ENCODE peak calls at places on chromosomes 2 and 18, in five cellular contexts. Q is Jurkat, Clone E6-1; D is AG04450; Z is A549; L is cardiac fibroblast. P is an unnamed sample.

GRCh38 chr2:10536569-10537133 is 88.5 kb upstream of the ODC1 start:
- DNase-seq in Z (no peak), L (no peak), D (no peak), Q (no peak), P (no peak)

GRCh38 chr2:226427538-226428307 is 371.9 kb downstream of the IRS1 start:
- DNase-seq in Z (peak), L (peak), Q (no peak), D (peak), P (no peak)

GRCh38 chr2:214731008-214731407 is 78.5 kb downstream of the BARD1 start:
- DNase-seq in L (no peak), Q (no peak), D (no peak), Z (no peak), P (peak)

GRCh38 chr2:62423883-62424458 is 82.0 kb downstream of the TMEM17 start:
- DNase-seq in Q (no peak), Z (no peak), D (no peak), L (peak), P (no peak)

GRCh38 chr2:16034151-16034974 is 94.0 kb downstream of the MYCN start:
- DNase-seq in Q (no peak), D (no peak), L (no peak), Z (peak), P (no peak)

GRCh38 chr2:73986085-73986680 is 1.5 kb downstream of the TET3 start:
- DNase-seq in Q (no peak), D (no peak), Z (no peak), L (no peak), P (no peak)

GRCh38 chr2:143522699-143523098 is 393.5 kb downstream of the ARHGAP15 start:
- DNase-seq in Z (no peak), L (no peak), Q (no peak), D (no peak), P (no peak)

GRCh38 chr2:15673919-15674636 is 82.4 kb downstream of the DDX1 start:
- DNase-seq in Z (no peak), Q (no peak), D (peak), L (peak), P (peak)

GRCh38 chr2:23788100-23788499 is 138.8 kb downstream of the ATAD2B start:
- DNase-seq in D (no peak), Z (no peak), L (no peak), Q (peak), P (no peak)

GRCh38 chr2:95074663-95075439 is 46.8 kb downstream of the MRPS5 start:
- DNase-seq in Z (no peak), L (no peak), Q (peak), D (no peak), P (no peak)

GRCh38 chr2:238667008-238667407 is 180.9 kb upstream of the TWIST2 start:
- DNase-seq in D (no peak), Q (no peak), Z (no peak), L (peak), P (no peak)

GRCh38 chr2:132943829-132944228 is 273.8 kb upstream of the LYPD1 start:
- DNase-seq in Z (no peak), L (peak), Q (no peak), D (peak), P (no peak)

GRCh38 chr2:236160366-236161081 is 7.7 kb downstream of the GBX2 start:
- DNase-seq in D (no peak), Z (no peak), L (no peak), Q (no peak), P (no peak)

GRCh38 chr2:157698430-157698829 is 69.8 kb upstream of the ACVR1C start:
- DNase-seq in Z (no peak), Q (no peak), L (peak), D (no peak), P (no peak)

GRCh38 chr2:88022522-88022921 is 6.2 kb upstream of the RNU2-63P start:
- DNase-seq in D (no peak), Q (no peak), L (no peak), Z (no peak), P (no peak)

GRCh38 chr18:10094608-10095137 is 180.9 kb downstream of the VAPA start:
- DNase-seq in L (no peak), D (no peak), Q (no peak), Z (no peak), P (no peak)

GRCh38 chr18:48902856-48903601 is 47.7 kb downstream of the SMAD7 start:
- DNase-seq in Q (no peak), D (no peak), Z (no peak), L (peak), P (no peak)

GRCh38 chr2:241240320-241241004 is 52.0 kb downstream of the ANO7 start:
- DNase-seq in Q (no peak), D (no peak), Z (no peak), L (no peak), P (no peak)

GRCh38 chr2:31255911-31256571 is 22.1 kb downstream of the EHD3 start:
- DNase-seq in L (no peak), D (no peak), Q (no peak), Z (no peak), P (no peak)
- H3K4me3 ChIP-seq in L (no peak), D (no peak), Q (no peak), Z (no peak), P (no peak)

GRCh38 chr18:23484783-23485182 is 18.5 kb upstream of the RMC1 start:
- DNase-seq in L (no peak), Q (no peak), Z (no peak), D (no peak), P (no peak)

GRCh38 chr18:23485386-23485785 is 17.9 kb upstream of the RMC1 start:
- DNase-seq in D (no peak), Z (no peak), Q (no peak), L (no peak), P (no peak)

DNA sequence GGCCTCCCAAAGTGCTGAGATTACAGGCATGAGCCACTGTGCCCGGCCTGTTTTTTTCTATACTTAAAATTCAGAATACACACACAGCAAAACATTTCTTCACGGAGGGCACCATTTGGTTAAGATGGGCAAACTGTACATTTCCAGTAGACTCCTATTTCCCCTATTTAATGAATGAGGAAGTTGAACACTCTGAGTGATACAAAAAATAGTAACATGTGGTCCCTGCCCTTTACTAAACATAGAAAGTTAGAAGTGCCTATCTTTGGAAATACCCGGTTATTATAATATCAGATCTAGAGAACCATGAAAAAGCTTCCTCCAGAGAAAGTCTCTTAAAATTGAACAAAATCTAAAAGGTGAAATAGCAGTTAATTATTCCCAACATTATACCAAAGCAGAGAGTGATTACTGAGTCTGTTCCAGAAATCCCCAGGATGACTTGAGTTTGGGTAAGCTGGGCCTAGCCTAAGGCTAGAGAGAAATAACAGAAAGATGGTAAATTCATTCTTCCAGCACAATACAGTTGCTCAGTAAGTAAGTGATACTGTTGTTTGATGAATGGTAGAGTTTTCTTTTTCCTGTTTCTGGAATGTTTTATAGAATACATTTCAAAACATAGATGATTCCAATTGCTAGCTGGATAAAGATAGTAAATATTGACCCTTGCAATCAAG is 23.3 kb upstream of the RMC1 start:
- DNase-seq in Z (no peak), L (no peak), Q (no peak), D (no peak), P (no peak)
- H3K4me3 ChIP-seq in Z (no peak), L (no peak), Q (no peak), D (no peak), P (no peak)

GRCh38 chr2:150644298-150645067 is 157.0 kb upstream of the RND3 start:
- DNase-seq in Z (no peak), Q (no peak), L (peak), D (no peak), P (peak)

GRCh38 chr2:150647943-150648342 is 160.5 kb upstream of the RND3 start:
- DNase-seq in Z (no peak), D (no peak), Q (no peak), L (no peak), P (no peak)

GRCh38 chr2:150643106-150643730 is 155.8 kb upstream of the RND3 start:
- DNase-seq in Q (no peak), D (no peak), Z (no peak), L (peak), P (no peak)

DNA sequence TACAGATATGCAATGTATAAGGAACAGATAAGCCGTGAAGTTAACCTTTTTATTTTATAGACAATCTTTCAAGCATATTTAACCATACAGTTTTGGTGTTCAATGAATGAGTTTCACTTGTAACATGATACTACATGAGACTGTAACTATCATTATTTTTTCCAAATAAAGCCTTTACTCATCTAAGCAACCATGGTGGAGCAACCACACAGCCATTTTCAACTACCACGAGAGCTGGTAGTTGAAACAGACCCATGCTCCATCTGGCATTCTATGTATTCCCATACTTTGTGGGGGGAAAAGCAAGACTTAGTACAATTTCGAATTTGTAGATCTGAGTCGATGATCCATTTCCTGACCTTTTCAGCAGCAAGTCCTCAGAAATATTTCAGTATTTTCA is 159.3 kb upstream of the RND3 start:
- DNase-seq in L (no peak), Q (no peak), Z (no peak), D (no peak), P (no peak)
- H3K4me3 ChIP-seq in L (no peak), Q (no peak), Z (no peak), D (no peak), P (no peak)

DNA sequence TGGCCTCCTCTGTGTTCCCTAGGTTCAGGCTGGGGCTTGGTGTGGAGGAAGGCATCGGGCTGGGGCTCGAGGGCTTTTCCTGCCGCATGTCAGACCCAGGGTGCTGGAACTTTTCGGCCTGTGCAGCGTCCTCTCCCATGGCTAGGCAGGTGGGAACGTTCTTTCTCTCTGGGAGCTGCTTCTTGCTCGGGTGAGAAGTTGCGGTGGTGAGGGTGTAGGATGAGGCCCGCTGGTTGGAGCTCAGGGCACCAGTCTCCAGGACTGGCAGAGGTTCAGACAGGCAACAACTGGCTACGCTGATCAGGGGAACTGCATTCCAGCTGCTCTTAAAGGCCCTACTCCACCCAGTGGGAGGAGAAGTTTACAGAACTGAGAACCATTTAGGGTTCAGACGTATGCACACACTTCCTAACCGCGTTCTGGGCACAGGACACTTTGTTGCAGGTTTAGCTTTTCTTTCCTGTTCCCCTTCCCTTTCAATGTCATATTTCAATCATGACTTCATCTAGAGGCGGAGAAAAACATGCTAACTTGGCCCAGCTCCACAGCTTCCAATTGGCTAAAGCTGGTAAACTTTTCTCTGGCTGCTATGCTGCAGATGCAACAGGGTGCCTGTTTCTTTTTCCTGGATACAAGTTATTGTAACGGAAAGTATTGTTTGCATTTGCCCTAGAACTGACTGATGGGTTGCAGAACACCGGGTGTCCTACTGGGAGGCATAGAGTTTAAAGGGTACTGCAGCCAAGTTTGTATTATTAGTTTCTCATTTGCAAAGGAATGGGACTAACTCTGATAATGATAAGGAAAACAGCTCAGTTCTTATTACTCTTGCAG is at the start of gene CAVIN2:
- DNase-seq in L (peak), D (peak), Q (no peak), Z (peak), P (no peak)
- H3K4me3 ChIP-seq in L (peak), D (peak), Q (no peak), Z (peak), P (no peak)

DNA sequence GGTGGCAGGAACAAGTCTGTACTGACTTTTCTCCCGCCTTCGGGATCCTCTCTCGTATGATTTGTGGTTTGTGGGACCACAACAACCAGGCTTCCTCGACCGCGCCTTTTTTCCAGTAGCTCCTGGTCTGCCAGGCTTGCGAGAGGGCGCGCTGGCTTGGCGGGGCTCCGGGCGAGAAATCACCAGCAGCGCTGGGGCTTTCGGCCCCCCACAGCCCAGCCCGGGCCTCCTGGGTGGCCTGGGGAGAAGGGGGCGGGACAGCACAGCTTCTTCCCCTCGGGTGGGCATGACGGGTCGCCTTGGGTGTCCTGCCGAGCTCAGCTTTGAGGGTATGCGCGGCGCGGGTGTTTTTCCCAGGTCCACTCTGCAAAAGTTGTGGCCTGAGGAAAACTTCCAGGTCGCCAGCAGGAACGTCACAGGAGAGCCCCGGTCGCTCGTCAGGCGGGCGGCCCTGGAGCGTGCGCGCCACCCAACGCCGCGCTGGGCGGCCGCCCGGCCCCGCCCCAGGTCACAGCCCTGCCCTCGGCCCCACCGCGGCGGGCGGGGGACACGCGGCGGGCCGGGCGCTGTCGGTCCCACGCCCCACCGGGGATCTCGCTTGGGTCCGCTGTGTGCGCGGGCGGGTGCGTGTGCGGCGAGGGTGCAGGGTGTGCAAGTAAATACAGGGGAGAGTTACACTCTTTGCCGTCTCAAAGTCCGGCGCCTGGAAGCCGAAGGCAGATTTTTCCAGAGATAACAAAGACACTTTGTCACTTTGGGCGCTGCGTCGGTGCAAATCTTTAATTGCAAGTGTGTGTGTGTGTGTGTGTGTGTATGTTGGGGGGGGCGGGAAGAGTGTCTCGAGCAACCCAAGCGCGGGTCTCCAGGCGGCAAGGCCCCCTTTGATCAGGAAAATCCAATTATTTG is 728 bp upstream of the SP5 start:
- DNase-seq in L (no peak), Q (no peak), D (no peak), Z (peak), P (no peak)
- H3K4me3 ChIP-seq in L (peak), Q (peak), D (peak), Z (peak), P (peak)

GRCh38 chr18:80170395-80171094 is 61.5 kb downstream of the ADNP2 start:
- DNase-seq in D (no peak), L (no peak), Z (no peak), Q (no peak), P (no peak)
- H3K4me3 ChIP-seq in D (no peak), L (no peak), Z (no peak), Q (no peak), P (no peak)

DNA sequence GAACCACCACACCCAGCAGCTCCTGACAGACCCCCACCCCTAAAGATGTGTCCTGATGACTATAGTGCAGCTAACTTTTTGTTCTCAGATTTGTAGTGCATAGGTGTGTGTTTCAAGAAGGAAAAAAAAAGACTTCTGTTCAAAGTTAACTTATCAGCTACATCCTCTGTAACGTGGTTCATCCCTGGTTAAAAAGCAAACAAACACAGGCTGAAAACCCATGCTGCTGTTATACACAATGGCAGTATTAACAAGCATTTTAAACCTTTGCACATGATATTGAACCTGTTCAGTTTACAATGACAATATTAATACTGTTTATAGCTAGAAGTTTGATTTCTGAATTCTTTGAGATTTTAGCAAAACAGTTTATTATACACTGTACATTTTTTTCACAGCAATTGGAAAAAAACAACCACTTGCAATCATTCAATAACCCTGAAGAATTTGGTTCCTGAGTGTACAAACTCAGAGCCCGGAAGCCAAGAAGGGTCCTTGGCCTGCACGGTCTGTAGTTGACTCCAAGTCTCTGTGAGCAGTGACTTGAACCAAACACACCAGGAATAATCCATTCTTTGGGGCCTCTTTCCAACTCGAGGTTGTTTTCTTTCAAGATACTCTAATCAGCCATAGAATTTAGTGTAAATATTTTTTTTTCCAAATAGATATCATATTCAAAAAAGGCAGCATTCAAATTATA is 153.2 kb upstream of the MAPRE2 start:
- DNase-seq in D (no peak), L (no peak), Z (no peak), Q (no peak), P (no peak)
- H3K4me3 ChIP-seq in D (no peak), L (no peak), Z (no peak), Q (no peak), P (no peak)

DNA sequence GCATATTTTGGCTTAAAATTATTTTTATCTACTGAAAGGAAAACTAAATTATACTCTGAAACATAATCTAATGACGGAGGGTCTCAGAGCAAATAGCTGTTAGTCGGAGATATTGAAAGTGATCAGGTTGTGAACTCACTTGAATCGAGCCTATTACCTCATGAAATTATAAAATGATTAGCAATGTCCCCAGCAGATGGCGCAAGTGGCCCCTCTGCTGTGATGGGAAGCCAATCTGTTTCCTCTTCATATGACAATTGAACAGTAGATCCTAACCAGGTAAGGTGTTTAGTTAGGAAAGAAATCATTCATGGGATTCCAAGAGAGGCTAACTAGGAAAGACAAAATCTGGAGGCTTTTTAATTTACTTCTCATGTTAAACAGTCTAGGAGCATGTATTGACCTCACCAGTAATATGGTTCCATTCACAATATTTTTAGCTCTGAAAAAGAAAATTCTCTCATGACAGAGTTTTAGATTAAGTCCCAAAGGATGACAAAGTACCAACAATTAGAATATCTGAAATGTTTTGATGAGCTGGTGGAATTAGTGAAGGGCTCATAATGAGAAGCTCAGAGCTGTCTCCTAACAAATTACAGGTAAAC is 29.9 kb upstream of the MPPE1 start:
- DNase-seq in L (peak), Z (peak), D (no peak), Q (peak), P (no peak)
- H3K4me3 ChIP-seq in L (no peak), Z (no peak), D (no peak), Q (no peak), P (no peak)

GRCh38 chr2:38960609-38961320 is 71.1 kb downstream of the ARHGEF33 start:
- DNase-seq in L (no peak), Q (no peak), Z (no peak), D (no peak), P (no peak)
- H3K4me3 ChIP-seq in L (peak), Q (no peak), Z (no peak), D (peak), P (peak)

P was measured in retinal pigment epithelial cell.